ENCODE peak calls at places on chromosomes 3 and 15, in five cellular contexts. P is mesothelial cell of epicardium, D is A673, O is BJ, C is GM06990. F is an unnamed sample.

GRCh38 chr15:89662893-89663673 is 7.8 kb upstream of the KIF7 start:
- DNase-seq in P (no peak), D (no peak), O (peak), C (no peak), F (peak)

GRCh38 chr15:52040167-52040900 is 21.3 kb downstream of the MAPK6 start:
- DNase-seq in P (no peak), D (no peak), O (no peak), C (no peak), F (no peak)

GRCh38 chr3:195531683-195532082 is 11.4 kb downstream of the PPP1R2 start:
- DNase-seq in P (no peak), D (no peak), O (no peak), C (no peak), F (no peak)

GRCh38 chr3:163043074-163043473 is 1546.5 kb downstream of the OTOL1 start:
- DNase-seq in P (no peak), D (peak), O (no peak), C (no peak), F (no peak)

GRCh38 chr3:42490243-42490642 is 12.2 kb upstream of the VIPR1 start:
- DNase-seq in P (no peak), D (no peak), O (no peak), C (peak), F (no peak)

GRCh38 chr15:25659251-25659650 is 203.9 kb downstream of the ATP10A start:
- DNase-seq in P (no peak), D (no peak), O (no peak), C (no peak), F (no peak)

GRCh38 chr3:134590766-134591165 is 60.1 kb downstream of the KY start:
- DNase-seq in P (no peak), D (no peak), O (no peak), C (no peak), F (no peak)

GRCh38 chr3:99648091-99648490 is 9.7 kb downstream of the COL8A1 start:
- DNase-seq in P (no peak), D (no peak), O (no peak), C (no peak), F (no peak)

GRCh38 chr15:89333011-89333860 is 1.4 kb downstream of the POLG start:
- DNase-seq in P (no peak), D (no peak), O (no peak), C (peak), F (no peak)

F was measured in GM04503.